ENCODE peak calls at places on chromosomes 4 and X, in four cellular contexts. J, R, O and W are unnamed samples.

GRCh38 chr4:124000233-124000632 is 603.6 kb downstream of the SPRY1 start:
- DNase-seq in J (no peak), R (no peak), O (no peak), W (no peak)

GRCh38 chrX:107146670-107147069 is 28.0 kb upstream of the RBM41 start:
- DNase-seq in J (no peak), R (peak; percentile 1), O (no peak), W (no peak)

GRCh38 chr4:156638925-156639605 is 332.5 kb downstream of the PDGFC start:
- DNase-seq in J (no peak), R (peak; percentile 17), O (no peak), W (peak; percentile 89)

GRCh38 chrX:106468433-106468832 is 143.3 kb upstream of the RADX start:
- DNase-seq in J (no peak), R (no peak), O (no peak), W (no peak)

GRCh38 chr4:6188687-6189305 is 11.6 kb downstream of the JAKMIP1 start:
- DNase-seq in J (peak; percentile 67), R (no peak), O (no peak), W (no peak)

GRCh38 chr4:188139141-188139540 is at the start of gene TRIML1:
- DNase-seq in J (no peak), R (no peak), O (no peak), W (no peak)

GRCh38 chr4:145808021-145808650 is 128.2 kb downstream of the C4orf51 start:
- DNase-seq in J (no peak), R (peak; percentile 82), O (peak; percentile 87), W (peak; percentile 88)

GRCh38 chrX:109252789-109253188 is 229.1 kb downstream of the GUCY2F start:
- DNase-seq in J (no peak), R (no peak), O (no peak), W (no peak)

GRCh38 chr4:73864365-73864764 is 4.8 kb upstream of the CXCL1 start:
- DNase-seq in J (peak; percentile 36), R (no peak), O (no peak), W (no peak)

GRCh38 chrX:7205037-7205577 is 57.2 kb upstream of the PUDP start:
- DNase-seq in J (no peak), R (no peak), O (no peak), W (no peak)